ENCODE peak calls at places on chromosomes 1 and 21, in six cellular contexts. Q, C, H, X, F and J are unnamed samples.

GRCh38 chr1:96059736-96060135 is 661.8 kb upstream of the PTBP2 start:
- DNase-seq in Q (no peak), C (no peak), H (no peak), X (no peak), F (no peak), J (no peak)

GRCh38 chr1:108120163-108120562 is 80.0 kb downstream of the SLC25A24 start:
- DNase-seq in Q (no peak), C (no peak), H (no peak), X (no peak), F (no peak), J (no peak)

GRCh38 chr1:192639607-192640368 is 3.8 kb downstream of the RGS13 start:
- DNase-seq in Q (no peak), C (no peak), H (peak), X (no peak), F (peak), J (peak)

GRCh38 chr1:18950415-18951026 is 6.0 kb downstream of the IFFO2 start:
- DNase-seq in Q (peak), C (no peak), H (no peak), X (no peak), F (no peak), J (no peak)

GRCh38 chr1:83552820-83553219 is 446.1 kb downstream of the TTLL7 start:
- DNase-seq in Q (no peak), C (no peak), H (no peak), X (no peak), F (no peak), J (no peak)

GRCh38 chr1:42929434-42930177 is 29.1 kb downstream of the SLC2A1 start:
- DNase-seq in Q (no peak), C (no peak), H (no peak), X (no peak), F (no peak), J (no peak)

GRCh38 chr1:226181996-226182714 is 4.4 kb downstream of the ACBD3 start:
- DNase-seq in Q (peak), C (no peak), H (peak), X (no peak), F (peak), J (no peak)

GRCh38 chr21:43323244-43324005 is 103.5 kb downstream of the SIK1 start:
- DNase-seq in Q (peak), C (no peak), H (no peak), X (no peak), F (no peak), J (no peak)

GRCh38 chr1:172547071-172547470 is 14.1 kb downstream of the SUCO start:
- DNase-seq in Q (no peak), C (no peak), H (no peak), X (no peak), F (no peak), J (no peak)

GRCh38 chr21:35641271-35642016 is 418.9 kb downstream of the SETD4 start:
- DNase-seq in Q (no peak), C (no peak), H (no peak), X (no peak), F (no peak), J (no peak)

GRCh38 chr1:235640580-235640979 is 9.0 kb downstream of the GNG4 start:
- DNase-seq in Q (no peak), C (no peak), H (no peak), X (no peak), F (no peak), J (no peak)

GRCh38 chr1:41353744-41354143 is 7.5 kb upstream of the FOXO6 start:
- DNase-seq in Q (no peak), C (peak), H (no peak), X (no peak), F (peak), J (peak)

GRCh38 chr1:197774691-197775281 is 494 bp downstream of the DENND1B start:
- DNase-seq in Q (no peak), C (peak), H (peak), X (peak), F (no peak), J (no peak)

GRCh38 chr1:89044970-89045695 is 19.9 kb downstream of the GBP1 start:
- DNase-seq in Q (no peak), C (no peak), H (no peak), X (no peak), F (no peak), J (no peak)

GRCh38 chr1:208565761-208566440 is 321.7 kb upstream of the PLXNA2 start:
- DNase-seq in Q (no peak), C (no peak), H (no peak), X (no peak), F (no peak), J (no peak)